ENCODE peak calls at places on chromosomes 1 and 21, in eight cellular contexts. X is memory B cell; G is aorta; O is activated CD4-positive, alpha-beta T cell treated with anti-CD3 and anti-CD28 coated beads for 36 hours; H is RWPE2; V is body of pancreas; Q is stimulated activated effector memory CD8-positive, alpha-beta T cell treated with anti-CD3 and anti-CD28 coated beads, Interleukin-12 subunit alpha, Interleukin-12 subunit beta, amount 100 ng/mL, for 72 hours; I is naive B cell. U is an unnamed sample.
A peak's percentile ranks its signal among the peaks of the same experiment; 100 is the strongest.

GRCh38 chr1:18907021-18907913 is 4.9 kb upstream of the ALDH4A1 start:
- ATAC-seq in X (peak; percentile 12), G (peak; percentile 58), O (no peak), H (no peak), V (no peak), Q (no peak), I (peak; percentile 20), U (no peak)

GRCh38 chr1:62800825-62801306 is 16.9 kb downstream of the ATG4C start:
- ATAC-seq in X (peak; percentile 94), G (no peak), O (peak; percentile 63), H (no peak), V (no peak), Q (peak; percentile 69), I (peak; percentile 98), U (peak; percentile 68)

GRCh38 chr1:70778934-70779333 is 268.7 kb downstream of the PTGER3 start:
- ATAC-seq in X (no peak), G (no peak), O (no peak), H (no peak), V (no peak), Q (no peak), I (no peak), U (no peak)

GRCh38 chr21:36904093-36904666 is 62.3 kb downstream of the HLCS start:
- ATAC-seq in X (no peak), G (no peak), O (peak; percentile 54), H (no peak), V (no peak), Q (peak; percentile 78), I (no peak), U (no peak)

GRCh38 chr21:43315244-43316137 is 111.4 kb downstream of the SIK1 start:
- ATAC-seq in X (peak; percentile 31), G (no peak), O (no peak), H (no peak), V (no peak), Q (no peak), I (peak; percentile 83), U (no peak)

GRCh38 chr1:205914730-205915129 is 28.5 kb downstream of the SLC26A9 start:
- ATAC-seq in X (no peak), G (peak; percentile 17), O (no peak), H (no peak), V (no peak), Q (no peak), I (no peak), U (no peak)

GRCh38 chr1:162612606-162613400 is 19.5 kb upstream of the DDR2 start:
- ATAC-seq in X (no peak), G (peak; percentile 87), O (no peak), H (peak; percentile 7), V (peak; percentile 68), Q (no peak), I (no peak), U (peak; percentile 48)

GRCh38 chr1:181149326-181150000 is 61.0 kb downstream of the IER5 start:
- ATAC-seq in X (peak; percentile 91), G (no peak), O (peak; percentile 98), H (peak; percentile 34), V (no peak), Q (peak; percentile 97), I (peak; percentile 91), U (peak; percentile 53)

GRCh38 chr1:110857964-110858948 is 14.7 kb upstream of the CD53 start:
- ATAC-seq in X (peak; percentile 70), G (no peak), O (peak; percentile 74), H (no peak), V (no peak), Q (peak; percentile 98), I (no peak), U (no peak)

GRCh38 chr1:44568128-44568900 is 106.0 kb downstream of the TMEM53 start:
- ATAC-seq in X (no peak), G (no peak), O (no peak), H (peak; percentile 93), V (peak; percentile 33), Q (no peak), I (no peak), U (no peak)

GRCh38 chr1:174875306-174875705 is 124.4 kb upstream of the CACYBP start:
- ATAC-seq in X (peak; percentile 59), G (no peak), O (peak; percentile 44), H (peak; percentile 88), V (peak; percentile 88), Q (no peak), I (no peak), U (peak; percentile 73)

GRCh38 chr1:47444578-47445465 is 7.0 kb downstream of the FOXD2 start:
- ATAC-seq in X (no peak), G (no peak), O (peak; percentile 67), H (peak; percentile 69), V (peak; percentile 22), Q (peak; percentile 70), I (no peak), U (peak; percentile 58)

GRCh38 chr1:104987210-104987609 is 1237.5 kb downstream of the AMY1C start:
- ATAC-seq in X (no peak), G (no peak), O (no peak), H (no peak), V (no peak), Q (no peak), I (no peak), U (no peak)

GRCh38 chr1:232900818-232901217 is 49.6 kb upstream of the NTPCR start:
- ATAC-seq in X (no peak), G (no peak), O (no peak), H (no peak), V (peak; percentile 27), Q (no peak), I (no peak), U (no peak)

GRCh38 chr1:94325379-94326302 is 88.3 kb upstream of the ARHGAP29 start:
- ATAC-seq in X (no peak), G (peak; percentile 38), O (no peak), H (peak; percentile 79), V (peak; percentile 60), Q (no peak), I (no peak), U (peak; percentile 91)

GRCh38 chr1:27528701-27529637 is 39.0 kb upstream of the WASF2 start:
- ATAC-seq in X (no peak), G (peak; percentile 77), O (no peak), H (peak; percentile 4), V (peak; percentile 22), Q (no peak), I (no peak), U (peak; percentile 19)

GRCh38 chr1:228459091-228459993 is 27.8 kb upstream of the RNF187 start:
- ATAC-seq in X (no peak), G (peak; percentile 69), O (peak; percentile 8), H (peak; percentile 41), V (no peak), Q (no peak), I (no peak), U (peak; percentile 33)

GRCh38 chr1:220747426-220748090 is 564 bp upstream of the MTARC2 start:
- ATAC-seq in X (no peak), G (peak; percentile 37), O (peak; percentile 16), H (no peak), V (no peak), Q (no peak), I (no peak), U (no peak)

GRCh38 chr1:117017648-117018047 is 16.1 kb downstream of the CD101 start:
- ATAC-seq in X (no peak), G (no peak), O (no peak), H (no peak), V (no peak), Q (no peak), I (no peak), U (no peak)

GRCh38 chr1:226078336-226078735 is 15.8 kb downstream of the H3-3A start:
- ATAC-seq in X (no peak), G (no peak), O (no peak), H (no peak), V (no peak), Q (no peak), I (no peak), U (no peak)

GRCh38 chr21:19864456-19864855 is 1133.8 kb upstream of the NCAM2 start:
- ATAC-seq in X (no peak), G (no peak), O (no peak), H (no peak), V (no peak), Q (no peak), I (no peak), U (no peak)

GRCh38 chr1:148354284-148354869 is 128.7 kb downstream of the PPIAL4G start:
- ATAC-seq in X (no peak), G (no peak), O (no peak), H (no peak), V (no peak), Q (no peak), I (no peak), U (no peak)

GRCh38 chr21:16678479-16678878 is 834.4 kb upstream of the CXADR start:
- ATAC-seq in X (no peak), G (no peak), O (no peak), H (no peak), V (no peak), Q (no peak), I (no peak), U (no peak)

GRCh38 chr1:90800012-90800717 is 83.1 kb upstream of the BARHL2 start:
- ATAC-seq in X (no peak), G (no peak), O (no peak), H (no peak), V (no peak), Q (peak; percentile 24), I (no peak), U (no peak)

GRCh38 chr1:45009956-45010854 is 919 bp downstream of the HECTD3 start:
- ATAC-seq in X (no peak), G (no peak), O (no peak), H (peak; percentile 17), V (peak; percentile 34), Q (no peak), I (no peak), U (peak; percentile 52)

GRCh38 chr1:1374068-1374860 is 743 bp downstream of the AURKAIP1 start:
- ATAC-seq in X (no peak), G (no peak), O (no peak), H (no peak), V (no peak), Q (no peak), I (no peak), U (peak; percentile 6)

GRCh38 chr1:70767377-70767776 is 280.2 kb downstream of the PTGER3 start:
- ATAC-seq in X (no peak), G (no peak), O (no peak), H (no peak), V (no peak), Q (no peak), I (no peak), U (no peak)

GRCh38 chr21:42698730-42699129 is 45.3 kb downstream of the PDE9A start:
- ATAC-seq in X (no peak), G (no peak), O (no peak), H (no peak), V (no peak), Q (no peak), I (no peak), U (no peak)

GRCh38 chr1:211639500-211640361 is 35.7 kb downstream of the NEK2 start:
- ATAC-seq in X (no peak), G (peak; percentile 58), O (no peak), H (no peak), V (no peak), Q (no peak), I (no peak), U (peak; percentile 32)

GRCh38 chr1:93817819-93818569 is 61.0 kb downstream of the DNTTIP2 start:
- ATAC-seq in X (peak; percentile 71), G (no peak), O (peak; percentile 82), H (no peak), V (no peak), Q (peak; percentile 89), I (peak; percentile 67), U (peak; percentile 7)

GRCh38 chr1:204894606-204895005 is 23.9 kb downstream of the NFASC start:
- ATAC-seq in X (no peak), G (no peak), O (no peak), H (peak; percentile 44), V (no peak), Q (no peak), I (no peak), U (peak; percentile 46)

GRCh38 chr1:195197116-195197515 is 1411.1 kb downstream of the KCNT2 start:
- ATAC-seq in X (no peak), G (no peak), O (no peak), H (no peak), V (no peak), Q (no peak), I (no peak), U (no peak)

GRCh38 chr1:196732526-196732925 is 42.1 kb upstream of the CFHR3 start:
- ATAC-seq in X (no peak), G (no peak), O (no peak), H (no peak), V (no peak), Q (no peak), I (no peak), U (no peak)

GRCh38 chr1:46411601-46412341 is 17.7 kb downstream of the FAAH start:
- ATAC-seq in X (no peak), G (no peak), O (peak; percentile 20), H (no peak), V (no peak), Q (no peak), I (no peak), U (no peak)

U was measured in esophagus mucosa.